ENCODE peak calls at places on chromosomes 2 and 18, in six cellular contexts. N, Q, I, C, J and U are unnamed samples.

GRCh38 chr2:239934571-239935171 is 90.5 kb downstream of the NDUFA10 start:
- DNase-seq in N (peak), Q (peak), I (peak), C (no peak), J (no peak), U (peak)

GRCh38 chr2:185127412-185127811 is 529.1 kb downstream of the ZNF804A start:
- DNase-seq in N (no peak), Q (no peak), I (no peak), C (no peak), J (no peak), U (no peak)

GRCh38 chr2:109726666-109727270 is 67.3 kb upstream of the RGPD5 start:
- DNase-seq in N (no peak), Q (no peak), I (no peak), C (peak), J (no peak), U (peak)

GRCh38 chr2:95039410-95039809 is 13.9 kb downstream of the MAL start:
- DNase-seq in N (no peak), Q (no peak), I (no peak), C (no peak), J (no peak), U (no peak)

GRCh38 chr2:133848111-133848649 is 279.9 kb upstream of the NCKAP5 start:
- DNase-seq in N (no peak), Q (no peak), I (no peak), C (no peak), J (no peak), U (peak)

GRCh38 chr18:10142496-10143160 is 228.8 kb downstream of the VAPA start:
- DNase-seq in N (no peak), Q (no peak), I (no peak), C (no peak), J (no peak), U (peak)

GRCh38 chr2:18771212-18771611 is 181.8 kb upstream of the NT5C1B start:
- DNase-seq in N (no peak), Q (no peak), I (no peak), C (no peak), J (no peak), U (no peak)

GRCh38 chr18:50578651-50579050 is 18.8 kb downstream of the MAPK4 start:
- DNase-seq in N (no peak), Q (no peak), I (no peak), C (no peak), J (no peak), U (no peak)

GRCh38 chr2:169010180-169010579 is 20.9 kb downstream of the ABCB11 start:
- DNase-seq in N (no peak), Q (no peak), I (no peak), C (no peak), J (no peak), U (no peak)

DNA sequence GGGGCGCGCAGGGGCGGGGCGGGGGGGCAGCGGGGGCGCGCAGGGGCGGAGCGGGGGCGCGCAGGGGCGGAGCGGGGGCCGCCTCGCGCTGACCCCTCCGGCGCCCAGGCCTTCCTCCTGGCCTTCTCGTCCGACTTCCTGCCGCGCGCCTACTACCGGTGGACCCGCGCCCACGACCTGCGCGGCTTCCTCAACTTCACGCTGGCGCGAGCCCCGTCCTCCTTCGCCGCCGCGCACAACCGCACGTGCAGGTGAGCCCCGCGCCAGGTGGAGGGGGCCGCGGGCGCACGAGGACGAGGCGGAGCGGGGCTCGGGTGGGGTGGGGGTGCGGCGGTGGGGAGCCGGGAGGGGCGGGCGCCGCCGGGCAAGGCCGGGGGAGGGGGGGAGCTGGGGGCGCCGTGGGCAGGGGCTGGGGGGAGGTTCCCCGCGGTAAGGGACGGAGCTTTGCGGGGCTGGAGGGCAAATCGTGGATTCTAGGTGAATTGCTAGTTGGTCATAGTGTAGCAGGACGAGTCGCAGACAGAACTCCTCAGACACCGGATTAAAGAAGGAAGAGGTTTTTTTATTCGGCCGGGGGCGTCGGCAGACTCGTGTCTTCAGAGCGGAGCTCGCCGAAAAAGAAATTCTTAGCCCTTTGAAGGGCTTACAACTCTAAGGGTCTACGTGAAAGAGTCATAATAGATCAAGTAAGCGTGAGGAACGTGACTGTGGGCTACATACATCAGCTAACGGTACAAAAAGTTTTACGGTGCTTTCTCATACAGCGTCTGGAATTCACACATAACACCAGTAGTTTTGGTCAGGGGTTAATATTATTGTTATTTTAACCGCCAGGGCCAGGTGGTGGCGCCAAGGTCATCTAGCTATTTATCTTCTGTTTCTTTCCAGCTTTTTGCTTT is 29.9 kb downstream of the ANO7 start:
- DNase-seq in N (peak), Q (peak), I (peak), C (no peak), J (no peak), U (no peak)
- TF ChIP-seq CTCF in N (peak), Q (no peak), I (peak), C (peak), J (peak), U (peak)

DNA sequence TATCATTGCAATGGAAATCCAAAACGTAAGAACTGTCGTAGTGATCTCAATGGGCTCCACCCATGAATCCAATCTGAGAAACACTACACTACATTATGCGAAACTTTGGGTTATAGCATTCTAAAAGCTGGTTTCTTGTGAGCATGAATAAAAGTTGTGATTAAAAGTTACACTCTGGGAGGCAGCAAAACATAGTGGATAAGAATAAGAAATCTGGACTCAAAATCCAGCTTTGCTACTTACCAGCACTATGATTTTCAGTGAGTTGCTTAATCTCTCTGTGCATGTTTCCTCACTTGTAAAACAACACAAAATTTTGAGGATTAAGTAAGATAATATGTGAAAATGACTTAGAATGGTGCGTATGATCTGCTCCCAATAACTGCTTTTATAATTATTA is 25.7 kb upstream of the THOC1 start:
- DNase-seq in N (no peak), Q (no peak), I (no peak), C (no peak), J (no peak), U (no peak)
- TF ChIP-seq CTCF in N (no peak), Q (no peak), I (no peak), C (peak), J (peak), U (peak)

GRCh38 chr2:42923632-42924425 is 131.4 kb upstream of the HAAO start:
- DNase-seq in N (no peak), Q (no peak), I (no peak), C (no peak), J (no peak), U (no peak)
- TF ChIP-seq CTCF in N (no peak), Q (no peak), I (no peak), C (no peak), J (no peak), U (no peak)

GRCh38 chr18:3689986-3690681 is 240.2 kb downstream of the TGIF1 start:
- DNase-seq in N (no peak), Q (no peak), I (no peak), C (peak), J (no peak), U (no peak)
- TF ChIP-seq CTCF in N (no peak), Q (no peak), I (no peak), C (no peak), J (no peak), U (no peak)

DNA sequence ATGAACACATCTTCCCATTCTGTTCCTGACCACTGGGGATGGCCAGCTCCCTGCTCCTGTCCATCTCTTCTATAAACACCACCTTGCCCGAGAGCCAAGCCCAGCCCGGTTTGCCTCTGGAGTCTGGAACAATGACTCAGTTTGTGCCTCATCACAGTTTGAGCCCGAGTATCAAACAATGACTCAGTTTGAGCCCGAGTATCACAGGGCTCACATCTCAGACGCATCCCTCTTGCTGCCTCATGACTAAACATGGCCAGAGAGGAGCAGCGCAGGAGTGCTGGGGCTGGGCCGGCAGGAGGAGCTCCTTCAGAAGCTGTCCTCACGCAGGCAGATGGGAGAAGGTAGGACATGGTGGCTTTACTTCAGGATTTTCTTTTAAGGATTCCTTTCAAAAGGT is 68.7 kb downstream of the PXDN start:
- DNase-seq in N (no peak), Q (no peak), I (no peak), C (no peak), J (peak), U (no peak)
- TF ChIP-seq CTCF in N (no peak), Q (no peak), I (no peak), C (peak), J (peak), U (peak)